ENCODE peak calls at places on chromosomes 12 and 14, in five cellular contexts. One of them, this sample, is unnamed.

GRCh38 chr12:77724367-77724957 is 106.2 kb upstream of the NAV3 start:
- DNase-seq in adipocyte: peak
- DNase-seq in stimulated activated CD4-positive, alpha-beta T cell treated with anti-CD3 and anti-CD28 coated beads, Interleukin-15, amount 100 ng/mL, for 1 hour: no peak
- DNase-seq in DMS153: peak
- DNase-seq in anterior cingulate cortex: no peak
- DNase-seq in this sample: no peak

GRCh38 chr12:52204095-52204930 is 12.5 kb upstream of the KRT80 start:
- DNase-seq in adipocyte: no peak
- DNase-seq in stimulated activated CD4-positive, alpha-beta T cell treated with anti-CD3 and anti-CD28 coated beads, Interleukin-15, amount 100 ng/mL, for 1 hour: no peak
- DNase-seq in DMS153: peak
- DNase-seq in anterior cingulate cortex: no peak
- DNase-seq in this sample: peak

GRCh38 chr12:55009171-55009570 is 10.6 kb upstream of the NEUROD4 start:
- DNase-seq in adipocyte: no peak
- DNase-seq in stimulated activated CD4-positive, alpha-beta T cell treated with anti-CD3 and anti-CD28 coated beads, Interleukin-15, amount 100 ng/mL, for 1 hour: no peak
- DNase-seq in DMS153: peak
- DNase-seq in anterior cingulate cortex: no peak
- DNase-seq in this sample: no peak

GRCh38 chr14:73789996-73790581 is 61.5 kb upstream of the PTGR2 start:
- DNase-seq in adipocyte: peak
- DNase-seq in stimulated activated CD4-positive, alpha-beta T cell treated with anti-CD3 and anti-CD28 coated beads, Interleukin-15, amount 100 ng/mL, for 1 hour: no peak
- DNase-seq in DMS153: no peak
- DNase-seq in anterior cingulate cortex: peak
- DNase-seq in this sample: no peak

GRCh38 chr12:2749580-2749979 is 45.2 kb upstream of the FKBP4 start:
- DNase-seq in adipocyte: no peak
- DNase-seq in stimulated activated CD4-positive, alpha-beta T cell treated with anti-CD3 and anti-CD28 coated beads, Interleukin-15, amount 100 ng/mL, for 1 hour: no peak
- DNase-seq in DMS153: no peak
- DNase-seq in anterior cingulate cortex: no peak
- DNase-seq in this sample: peak

GRCh38 chr14:24339284-24340151 is at the start of gene RIPK3:
- DNase-seq in adipocyte: no peak
- DNase-seq in stimulated activated CD4-positive, alpha-beta T cell treated with anti-CD3 and anti-CD28 coated beads, Interleukin-15, amount 100 ng/mL, for 1 hour: peak
- DNase-seq in DMS153: peak
- DNase-seq in anterior cingulate cortex: no peak
- DNase-seq in this sample: no peak

GRCh38 chr14:68571928-68572525 is 220.8 kb downstream of the ZFP36L1 start:
- DNase-seq in adipocyte: no peak
- DNase-seq in stimulated activated CD4-positive, alpha-beta T cell treated with anti-CD3 and anti-CD28 coated beads, Interleukin-15, amount 100 ng/mL, for 1 hour: no peak
- DNase-seq in DMS153: no peak
- DNase-seq in anterior cingulate cortex: no peak
- DNase-seq in this sample: no peak

GRCh38 chr12:51128905-51129304 is 44.0 kb downstream of the TFCP2 start:
- DNase-seq in adipocyte: peak
- DNase-seq in stimulated activated CD4-positive, alpha-beta T cell treated with anti-CD3 and anti-CD28 coated beads, Interleukin-15, amount 100 ng/mL, for 1 hour: no peak
- DNase-seq in DMS153: no peak
- DNase-seq in anterior cingulate cortex: no peak
- DNase-seq in this sample: no peak

GRCh38 chr12:32377344-32378000 is 21.9 kb upstream of the FGD4 start:
- DNase-seq in adipocyte: no peak
- DNase-seq in stimulated activated CD4-positive, alpha-beta T cell treated with anti-CD3 and anti-CD28 coated beads, Interleukin-15, amount 100 ng/mL, for 1 hour: no peak
- DNase-seq in DMS153: no peak
- DNase-seq in anterior cingulate cortex: no peak
- DNase-seq in this sample: no peak

GRCh38 chr14:100528962-100529560 is 58.2 kb downstream of the BEGAIN start:
- DNase-seq in adipocyte: no peak
- DNase-seq in stimulated activated CD4-positive, alpha-beta T cell treated with anti-CD3 and anti-CD28 coated beads, Interleukin-15, amount 100 ng/mL, for 1 hour: no peak
- DNase-seq in DMS153: no peak
- DNase-seq in anterior cingulate cortex: no peak
- DNase-seq in this sample: peak

GRCh38 chr12:68306564-68306963 is 25.6 kb downstream of the MDM1 start:
- DNase-seq in adipocyte: no peak
- DNase-seq in stimulated activated CD4-positive, alpha-beta T cell treated with anti-CD3 and anti-CD28 coated beads, Interleukin-15, amount 100 ng/mL, for 1 hour: no peak
- DNase-seq in DMS153: no peak
- DNase-seq in anterior cingulate cortex: no peak
- DNase-seq in this sample: no peak

GRCh38 chr12:108582981-108583770 is 14.7 kb downstream of the TMEM119 start:
- DNase-seq in adipocyte: no peak
- DNase-seq in stimulated activated CD4-positive, alpha-beta T cell treated with anti-CD3 and anti-CD28 coated beads, Interleukin-15, amount 100 ng/mL, for 1 hour: no peak
- DNase-seq in DMS153: no peak
- DNase-seq in anterior cingulate cortex: no peak
- DNase-seq in this sample: no peak

GRCh38 chr12:2286461-2287131 is 233.8 kb downstream of the CACNA1C start:
- DNase-seq in adipocyte: peak
- DNase-seq in stimulated activated CD4-positive, alpha-beta T cell treated with anti-CD3 and anti-CD28 coated beads, Interleukin-15, amount 100 ng/mL, for 1 hour: no peak
- DNase-seq in DMS153: no peak
- DNase-seq in anterior cingulate cortex: no peak
- DNase-seq in this sample: peak

GRCh38 chr12:14883663-14884062 is 2.0 kb downstream of the MGP start:
- DNase-seq in adipocyte: no peak
- DNase-seq in stimulated activated CD4-positive, alpha-beta T cell treated with anti-CD3 and anti-CD28 coated beads, Interleukin-15, amount 100 ng/mL, for 1 hour: no peak
- DNase-seq in DMS153: no peak
- DNase-seq in anterior cingulate cortex: no peak
- DNase-seq in this sample: no peak

GRCh38 chr14:23916446-23916845 is 37.1 kb upstream of the DHRS4 start:
- DNase-seq in adipocyte: no peak
- DNase-seq in stimulated activated CD4-positive, alpha-beta T cell treated with anti-CD3 and anti-CD28 coated beads, Interleukin-15, amount 100 ng/mL, for 1 hour: no peak
- DNase-seq in DMS153: no peak
- DNase-seq in anterior cingulate cortex: no peak
- DNase-seq in this sample: no peak

GRCh38 chr14:57889245-57889644 is 23.4 kb upstream of the SLC35F4 start:
- DNase-seq in adipocyte: no peak
- DNase-seq in stimulated activated CD4-positive, alpha-beta T cell treated with anti-CD3 and anti-CD28 coated beads, Interleukin-15, amount 100 ng/mL, for 1 hour: no peak
- DNase-seq in DMS153: no peak
- DNase-seq in anterior cingulate cortex: no peak
- DNase-seq in this sample: no peak

GRCh38 chr12:107079172-107080011 is 14.0 kb downstream of the CRY1 start:
- DNase-seq in adipocyte: peak
- DNase-seq in stimulated activated CD4-positive, alpha-beta T cell treated with anti-CD3 and anti-CD28 coated beads, Interleukin-15, amount 100 ng/mL, for 1 hour: no peak
- DNase-seq in DMS153: peak
- DNase-seq in anterior cingulate cortex: no peak
- DNase-seq in this sample: no peak

GRCh38 chr12:130829391-130830245 is 9.4 kb downstream of the STX2 start:
- DNase-seq in adipocyte: no peak
- DNase-seq in stimulated activated CD4-positive, alpha-beta T cell treated with anti-CD3 and anti-CD28 coated beads, Interleukin-15, amount 100 ng/mL, for 1 hour: no peak
- DNase-seq in DMS153: no peak
- DNase-seq in anterior cingulate cortex: no peak
- DNase-seq in this sample: peak

GRCh38 chr12:112538740-112539139 is 120.0 kb downstream of the PTPN11 start:
- DNase-seq in adipocyte: no peak
- DNase-seq in stimulated activated CD4-positive, alpha-beta T cell treated with anti-CD3 and anti-CD28 coated beads, Interleukin-15, amount 100 ng/mL, for 1 hour: no peak
- DNase-seq in DMS153: no peak
- DNase-seq in anterior cingulate cortex: no peak
- DNase-seq in this sample: no peak

GRCh38 chr12:111443086-111443485 is 37.4 kb downstream of the SH2B3 start:
- DNase-seq in adipocyte: no peak
- DNase-seq in stimulated activated CD4-positive, alpha-beta T cell treated with anti-CD3 and anti-CD28 coated beads, Interleukin-15, amount 100 ng/mL, for 1 hour: no peak
- DNase-seq in DMS153: no peak
- DNase-seq in anterior cingulate cortex: no peak
- DNase-seq in this sample: no peak

GRCh38 chr12:81128930-81129554 is 51.2 kb downstream of the ACSS3 start:
- DNase-seq in adipocyte: peak
- DNase-seq in stimulated activated CD4-positive, alpha-beta T cell treated with anti-CD3 and anti-CD28 coated beads, Interleukin-15, amount 100 ng/mL, for 1 hour: no peak
- DNase-seq in DMS153: peak
- DNase-seq in anterior cingulate cortex: no peak
- DNase-seq in this sample: peak

GRCh38 chr14:83023369-83023768 is 1489.7 kb upstream of the SEL1L start:
- DNase-seq in adipocyte: no peak
- DNase-seq in stimulated activated CD4-positive, alpha-beta T cell treated with anti-CD3 and anti-CD28 coated beads, Interleukin-15, amount 100 ng/mL, for 1 hour: no peak
- DNase-seq in DMS153: no peak
- DNase-seq in anterior cingulate cortex: no peak
- DNase-seq in this sample: no peak

GRCh38 chr12:89494411-89495231 is 30.0 kb downstream of the GALNT4 start:
- DNase-seq in adipocyte: no peak
- DNase-seq in stimulated activated CD4-positive, alpha-beta T cell treated with anti-CD3 and anti-CD28 coated beads, Interleukin-15, amount 100 ng/mL, for 1 hour: no peak
- DNase-seq in DMS153: no peak
- DNase-seq in anterior cingulate cortex: no peak
- DNase-seq in this sample: no peak

GRCh38 chr12:2520722-2521246 is 274.0 kb upstream of the FKBP4 start:
- DNase-seq in adipocyte: no peak
- DNase-seq in stimulated activated CD4-positive, alpha-beta T cell treated with anti-CD3 and anti-CD28 coated beads, Interleukin-15, amount 100 ng/mL, for 1 hour: no peak
- DNase-seq in DMS153: no peak
- DNase-seq in anterior cingulate cortex: no peak
- DNase-seq in this sample: no peak

GRCh38 chr12:116336542-116337065 is 59.1 kb upstream of the MED13L start:
- DNase-seq in adipocyte: no peak
- DNase-seq in stimulated activated CD4-positive, alpha-beta T cell treated with anti-CD3 and anti-CD28 coated beads, Interleukin-15, amount 100 ng/mL, for 1 hour: no peak
- DNase-seq in DMS153: no peak
- DNase-seq in anterior cingulate cortex: no peak
- DNase-seq in this sample: no peak

GRCh38 chr12:119669744-119670472 is 2.0 kb downstream of the PRKAB1 start:
- DNase-seq in adipocyte: peak
- DNase-seq in stimulated activated CD4-positive, alpha-beta T cell treated with anti-CD3 and anti-CD28 coated beads, Interleukin-15, amount 100 ng/mL, for 1 hour: no peak
- DNase-seq in DMS153: no peak
- DNase-seq in anterior cingulate cortex: no peak
- DNase-seq in this sample: no peak

GRCh38 chr14:68654471-68654941 is 138.4 kb downstream of the ZFP36L1 start:
- DNase-seq in adipocyte: no peak
- DNase-seq in stimulated activated CD4-positive, alpha-beta T cell treated with anti-CD3 and anti-CD28 coated beads, Interleukin-15, amount 100 ng/mL, for 1 hour: no peak
- DNase-seq in DMS153: no peak
- DNase-seq in anterior cingulate cortex: no peak
- DNase-seq in this sample: peak

GRCh38 chr14:29494312-29494711 is 433.3 kb downstream of the PRKD1 start:
- DNase-seq in adipocyte: no peak
- DNase-seq in stimulated activated CD4-positive, alpha-beta T cell treated with anti-CD3 and anti-CD28 coated beads, Interleukin-15, amount 100 ng/mL, for 1 hour: no peak
- DNase-seq in DMS153: no peak
- DNase-seq in anterior cingulate cortex: no peak
- DNase-seq in this sample: no peak

GRCh38 chr12:27619308-27619707 is 76.9 kb upstream of the REP15 start:
- DNase-seq in adipocyte: peak
- DNase-seq in stimulated activated CD4-positive, alpha-beta T cell treated with anti-CD3 and anti-CD28 coated beads, Interleukin-15, amount 100 ng/mL, for 1 hour: no peak
- DNase-seq in DMS153: no peak
- DNase-seq in anterior cingulate cortex: no peak
- DNase-seq in this sample: no peak

GRCh38 chr12:124321040-124321481 is 26.2 kb downstream of the RFLNA start:
- DNase-seq in adipocyte: peak
- DNase-seq in stimulated activated CD4-positive, alpha-beta T cell treated with anti-CD3 and anti-CD28 coated beads, Interleukin-15, amount 100 ng/mL, for 1 hour: peak
- DNase-seq in DMS153: no peak
- DNase-seq in anterior cingulate cortex: peak
- DNase-seq in this sample: peak

This sample was measured in islet precursor cell.